ENCODE peak calls at places on chromosomes 4 and X, in four cellular contexts. S, H, C and G are unnamed samples.

GRCh38 chrX:85288992-85289723 is 45.4 kb downstream of the ZNF711 start:
- DNase-seq in S (no peak), H (peak), C (no peak), G (no peak)

GRCh38 chr4:77930154-77930553 is 67.5 kb downstream of the MRPL1 start:
- DNase-seq in S (no peak), H (no peak), C (no peak), G (no peak)

GRCh38 chr4:52019941-52020657 is at the start of gene LRRC66:
- DNase-seq in S (no peak), H (no peak), C (no peak), G (no peak)

GRCh38 chr4:91958651-91959050 is 345.1 kb upstream of the GRID2 start:
- DNase-seq in S (no peak), H (peak), C (no peak), G (no peak)

GRCh38 chrX:1246816-1247215 is 21.8 kb upstream of the CSF2RA start:
- DNase-seq in S (peak), H (peak), C (peak), G (peak)

GRCh38 chr4:162461952-162462351 is 298.2 kb upstream of the FSTL5 start:
- DNase-seq in S (no peak), H (no peak), C (no peak), G (no peak)

GRCh38 chr4:8644461-8644891 is 51.9 kb downstream of the CPZ start:
- DNase-seq in S (no peak), H (no peak), C (no peak), G (no peak)

GRCh38 chrX:132488092-132488749 is 617 bp downstream of the MBNL3 start:
- DNase-seq in S (no peak), H (no peak), C (no peak), G (peak)

GRCh38 chr4:110087116-110087708 is 111.2 kb downstream of the ELOVL6 start:
- DNase-seq in S (no peak), H (no peak), C (no peak), G (no peak)

GRCh38 chrX:77017093-77017492 is 430.1 kb upstream of the FGF16 start:
- DNase-seq in S (no peak), H (no peak), C (no peak), G (no peak)

GRCh38 chrX:119826399-119826959 is 26.3 kb downstream of the UPF3B start:
- DNase-seq in S (no peak), H (no peak), C (no peak), G (no peak)

GRCh38 chr4:122537388-122538135 is 81.0 kb upstream of the IL2 start:
- DNase-seq in S (no peak), H (no peak), C (no peak), G (no peak)

GRCh38 chr4:7419961-7420660 is 14.6 kb downstream of the PSAPL1 start:
- DNase-seq in S (no peak), H (no peak), C (no peak), G (peak)

GRCh38 chrX:2875798-2876399 is 47.2 kb downstream of the GYG2 start:
- DNase-seq in S (no peak), H (no peak), C (no peak), G (no peak)

DNA sequence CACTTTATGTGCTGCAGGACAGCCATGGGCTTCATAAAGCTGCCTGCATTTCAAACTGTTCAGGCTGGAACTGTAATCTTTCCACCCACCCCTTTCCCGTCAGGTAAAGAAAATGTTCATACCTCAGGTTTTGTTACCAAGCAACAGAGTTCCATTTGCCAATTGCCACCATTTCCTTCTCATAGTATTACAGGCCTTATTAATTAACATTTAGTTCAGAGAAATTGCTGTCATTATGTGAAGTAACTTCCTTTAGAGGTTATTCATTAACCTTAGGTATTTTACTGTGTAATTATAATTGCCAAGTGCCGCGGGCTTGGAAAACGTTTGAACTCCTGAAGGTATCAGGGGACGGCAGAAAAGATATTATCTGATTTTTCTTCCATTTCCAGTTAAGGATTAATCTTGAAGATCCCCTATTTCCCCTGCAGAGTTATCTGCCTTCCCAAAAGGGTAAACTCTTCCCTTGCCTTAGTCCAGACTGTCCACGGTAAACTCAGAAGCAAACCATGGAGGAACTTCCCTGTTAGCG is 149.6 kb downstream of the SPRY1 start:
- DNase-seq in S (no peak), H (no peak), C (no peak), G (peak)
- TF ChIP-seq POLR2A in S (no peak), H (no peak), C (no peak), G (peak)

DNA sequence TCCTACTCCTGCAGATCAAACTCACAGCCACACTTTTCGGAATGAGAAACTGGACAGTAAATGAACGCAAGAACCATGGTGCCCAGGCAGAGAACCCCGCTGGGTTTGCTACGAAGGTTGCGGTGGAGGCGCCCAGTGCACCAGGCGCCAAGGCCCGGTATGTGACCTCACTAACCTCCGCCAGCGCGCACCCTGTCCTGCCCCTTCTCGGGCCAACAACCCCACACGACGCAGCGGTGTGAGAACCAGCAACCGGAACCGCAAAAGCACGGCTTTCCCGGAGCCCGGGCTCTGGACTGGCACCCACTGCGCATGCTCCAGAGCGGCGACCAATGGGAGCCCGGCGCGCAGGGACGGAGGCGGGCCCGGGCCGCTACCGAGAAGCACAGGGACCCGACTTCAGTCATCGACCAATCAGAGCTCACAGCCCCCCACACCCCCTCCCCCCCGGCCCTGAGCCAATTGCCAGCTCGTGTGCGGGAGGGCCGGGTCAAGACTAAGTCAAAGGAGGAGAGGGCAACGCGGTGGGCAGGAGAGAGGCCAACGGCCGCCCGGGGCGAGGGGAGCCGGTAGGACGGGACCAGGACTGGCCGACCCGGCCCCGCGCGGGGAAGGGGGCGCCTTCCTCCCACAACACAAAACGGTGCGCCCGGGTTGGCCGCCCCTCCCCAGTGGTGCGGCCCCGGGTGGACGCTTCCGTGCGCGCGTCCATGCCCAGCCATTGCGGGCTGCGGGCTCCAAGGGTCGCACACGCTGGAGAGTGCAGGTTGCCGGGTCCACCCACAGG is 7.3 kb upstream of the WAS start:
- DNase-seq in S (peak), H (peak), C (peak), G (peak)
- TF ChIP-seq POLR2A in S (peak), H (peak), C (no peak), G (peak)

GRCh38 chrX:40006025-40007017 is 91.4 kb downstream of the BCOR start:
- DNase-seq in S (no peak), H (no peak), C (peak), G (peak)
- TF ChIP-seq POLR2A in S (no peak), H (no peak), C (no peak), G (no peak)

GRCh38 chrX:131273024-131273423 is 16.1 kb downstream of the IGSF1 start:
- DNase-seq in S (no peak), H (no peak), C (no peak), G (no peak)

GRCh38 chrX:131277543-131278115 is 11.5 kb downstream of the IGSF1 start:
- DNase-seq in S (no peak), H (no peak), C (no peak), G (no peak)

GRCh38 chrX:131271274-131271673 is 17.8 kb downstream of the IGSF1 start:
- DNase-seq in S (no peak), H (no peak), C (no peak), G (no peak)

GRCh38 chrX:131270085-131270484 is 19.0 kb downstream of the IGSF1 start:
- DNase-seq in S (no peak), H (no peak), C (no peak), G (no peak)

GRCh38 chrX:131271826-131272225 is 17.3 kb downstream of the IGSF1 start:
- DNase-seq in S (no peak), H (no peak), C (no peak), G (no peak)
- TF ChIP-seq POLR2A in S (no peak), H (no peak), C (no peak), G (no peak)

DNA sequence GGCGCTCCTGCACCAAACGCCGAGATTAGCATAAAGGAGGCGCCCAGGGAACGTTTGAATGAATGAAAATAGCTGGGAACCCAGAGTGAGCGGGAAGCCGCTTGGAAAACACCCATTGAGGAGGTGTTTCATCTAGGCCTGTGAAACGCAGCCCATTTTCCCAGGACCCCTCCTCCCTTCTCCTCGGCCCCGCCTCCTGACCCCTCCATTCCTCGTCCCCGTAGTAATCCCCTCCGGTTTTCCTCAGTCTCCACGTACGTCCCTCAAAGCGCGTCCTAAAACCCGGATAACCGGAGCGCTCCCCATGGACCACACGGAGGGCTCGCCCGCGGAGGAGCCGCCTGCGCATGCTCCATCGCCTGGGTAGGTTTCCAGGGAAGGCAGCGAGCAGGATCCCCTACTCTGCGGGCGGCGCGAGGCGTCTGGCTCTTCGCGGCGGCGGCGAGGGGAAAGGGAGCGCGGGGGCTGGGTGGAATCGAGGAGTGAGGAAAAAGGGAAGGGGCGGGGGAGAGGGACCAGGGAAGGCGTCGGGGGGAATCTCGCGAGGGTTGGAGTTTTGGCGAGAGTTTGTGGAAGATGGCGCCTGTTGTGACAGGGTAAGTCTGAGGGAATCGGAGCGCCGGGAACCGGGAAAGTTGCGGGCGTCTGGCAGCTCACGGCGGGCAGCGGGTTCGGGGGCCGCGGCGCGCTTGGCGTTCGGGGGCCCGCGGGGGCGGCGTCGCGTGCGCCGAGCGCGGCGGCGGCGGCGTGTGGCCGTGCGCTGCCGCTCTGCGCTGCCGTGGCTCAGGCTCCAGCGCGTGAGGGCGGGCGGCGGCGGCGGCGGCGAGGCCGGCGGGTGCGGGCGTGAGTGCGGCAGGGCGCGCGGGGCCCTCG is at the start of gene RBPJ:
- DNase-seq in S (peak), H (peak), C (peak), G (peak)
- TF ChIP-seq POLR2A in S (peak), H (peak), C (no peak), G (peak)

DNA sequence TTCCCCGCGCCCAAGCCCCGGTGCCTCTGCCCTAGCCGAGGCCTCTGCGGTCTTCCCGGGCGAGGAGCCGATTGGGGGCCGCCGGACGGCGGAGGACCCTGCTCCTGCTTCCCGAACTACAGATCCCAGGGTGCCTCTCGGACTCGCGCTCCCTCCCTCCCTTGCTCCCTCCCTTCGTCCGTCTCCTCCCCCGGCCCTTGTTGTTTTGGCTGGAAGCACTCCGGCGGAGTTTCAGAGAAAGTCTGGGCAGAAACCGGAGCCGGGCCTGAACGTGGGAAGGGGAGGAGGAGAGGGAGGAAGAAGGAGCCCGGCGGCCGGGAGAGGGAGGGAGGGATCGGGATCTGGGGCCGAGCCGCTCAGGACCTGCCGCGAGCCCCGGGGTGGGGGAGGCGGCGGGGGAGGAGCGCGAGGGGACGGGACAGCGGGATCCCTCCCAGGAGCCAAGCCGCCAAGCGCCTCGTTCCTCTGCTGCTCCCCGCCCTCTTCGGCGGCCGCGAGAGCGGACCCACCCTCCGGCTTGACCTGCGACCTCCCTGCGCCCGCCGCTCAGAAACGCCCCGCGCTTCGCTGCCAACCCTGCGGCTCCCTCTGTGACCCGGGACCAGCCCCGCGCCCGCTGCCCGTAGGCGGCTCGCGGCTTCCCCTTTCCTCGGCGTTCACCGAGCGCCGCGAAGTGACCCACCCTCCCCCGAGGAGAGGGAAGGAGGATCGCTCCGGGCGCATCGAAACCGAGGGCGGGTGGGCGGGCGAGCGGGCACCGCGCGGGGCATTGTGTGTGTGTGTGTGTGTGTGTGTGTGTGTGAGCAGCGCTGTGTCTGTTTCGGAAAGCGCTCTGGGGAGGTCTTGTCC is 473 bp upstream of the GAB1 start:
- DNase-seq in S (no peak), H (peak), C (peak), G (peak)
- TF ChIP-seq POLR2A in S (peak), H (peak), C (peak), G (peak)